ENCODE peak calls at places on chromosomes 4 and X, in four cellular contexts. N is suprapubic skin, E is endothelial cell of umbilical vein, A is stomach. M is an unnamed sample.

GRCh38 chr4:170109586-170110289 is 20.0 kb upstream of the AADAT start:
- DNase-seq in N (no peak), E (no peak), A (no peak), M (no peak)

GRCh38 chr4:28772796-28773195 is 1912.2 kb downstream of the STIM2 start:
- DNase-seq in N (no peak), E (no peak), A (no peak), M (no peak)

GRCh38 chr4:80078361-80079092 is 5.5 kb upstream of the ANTXR2 start:
- DNase-seq in N (no peak), E (no peak), A (no peak), M (no peak)

GRCh38 chr4:30616943-30617646 is 103.1 kb upstream of the PCDH7 start:
- DNase-seq in N (no peak), E (no peak), A (no peak), M (no peak)

GRCh38 chr4:168540086-168540864 is 43.4 kb downstream of the PALLD start:
- DNase-seq in N (no peak), E (no peak), A (no peak), M (no peak)

GRCh38 chr4:128776794-128777216 is 32.7 kb upstream of the JADE1 start:
- DNase-seq in N (no peak), E (peak; percentile 70), A (peak; percentile 74), M (no peak)

GRCh38 chr4:94446386-94446785 is 5.4 kb upstream of the PDLIM5 start:
- DNase-seq in N (no peak), E (no peak), A (no peak), M (no peak)

GRCh38 chr4:38857354-38858096 is 908 bp upstream of the TLR6 start:
- DNase-seq in N (peak; percentile 76), E (peak; percentile 76), A (no peak), M (peak; percentile 17)

GRCh38 chrX:53321216-53321942 is 40.0 kb upstream of the IQSEC2 start:
- DNase-seq in N (no peak), E (no peak), A (no peak), M (no peak)

GRCh38 chrX:63656871-63657580 is 128.0 kb downstream of the ARHGEF9 start:
- DNase-seq in N (no peak), E (no peak), A (no peak), M (no peak)

GRCh38 chr4:128525387-128525786 is 237.8 kb upstream of the PGRMC2 start:
- DNase-seq in N (no peak), E (peak; percentile 23), A (no peak), M (no peak)

GRCh38 chr4:13933163-13933562 is 305.6 kb upstream of the BOD1L1 start:
- DNase-seq in N (no peak), E (no peak), A (no peak), M (no peak)

GRCh38 chr4:151935411-151935810 is 174.6 kb upstream of the GATB start:
- DNase-seq in N (no peak), E (no peak), A (no peak), M (no peak)

GRCh38 chrX:9785944-9786741 is at the start of gene SHROOM2:
- DNase-seq in N (no peak), E (no peak), A (peak; percentile 39), M (no peak)

GRCh38 chr4:21507439-21507838 is 441.1 kb downstream of the KCNIP4 start:
- DNase-seq in N (no peak), E (peak; percentile 36), A (no peak), M (no peak)

GRCh38 chr4:26343041-26343403 is 22.2 kb downstream of the RBPJ start:
- DNase-seq in N (no peak), E (no peak), A (no peak), M (no peak)

GRCh38 chr4:123892368-123892961 is 495.9 kb downstream of the SPRY1 start:
- DNase-seq in N (no peak), E (peak; percentile 61), A (no peak), M (no peak)

GRCh38 chr4:44916406-44916805 is 190.1 kb upstream of the GNPDA2 start:
- DNase-seq in N (no peak), E (no peak), A (no peak), M (no peak)

GRCh38 chr4:47068986-47069385 is 37.6 kb downstream of the GABRB1 start:
- DNase-seq in N (no peak), E (no peak), A (no peak), M (no peak)

GRCh38 chrX:40098264-40099045 is 697 bp upstream of the BCOR start:
- DNase-seq in N (no peak), E (peak; percentile 40), A (no peak), M (peak; percentile 31)

GRCh38 chr4:31645211-31645610 is 925.0 kb downstream of the PCDH7 start:
- DNase-seq in N (no peak), E (no peak), A (no peak), M (no peak)

GRCh38 chr4:25076625-25077413 is 46.1 kb upstream of the LGI2 start:
- DNase-seq in N (no peak), E (no peak), A (no peak), M (no peak)

GRCh38 chr4:156195914-156196313 is 242.2 kb upstream of the CTSO start:
- DNase-seq in N (no peak), E (no peak), A (no peak), M (no peak)

GRCh38 chr4:12041828-12042227 is 613.1 kb upstream of the HS3ST1 start:
- DNase-seq in N (no peak), E (no peak), A (no peak), M (no peak)

GRCh38 chrX:154096140-154097002 is 1.1 kb downstream of the MECP2 start:
- DNase-seq in N (no peak), E (no peak), A (no peak), M (no peak)

GRCh38 chrX:81082649-81083048 is 119.1 kb downstream of the HMGN5 start:
- DNase-seq in N (no peak), E (no peak), A (no peak), M (no peak)

GRCh38 chr4:8329560-8329858 is 60.0 kb downstream of the HTRA3 start:
- DNase-seq in N (peak; percentile 49), E (no peak), A (no peak), M (no peak)

GRCh38 chr4:868421-868820 is 42.5 kb upstream of the CPLX1 start:
- DNase-seq in N (no peak), E (no peak), A (no peak), M (no peak)

GRCh38 chr4:108140328-108140727 is 28.4 kb downstream of the LEF1 start:
- DNase-seq in N (no peak), E (no peak), A (no peak), M (no peak)

GRCh38 chr4:121164291-121164690 is at the start of gene TNIP3:
- DNase-seq in N (no peak), E (peak; percentile 79), A (no peak), M (no peak)

GRCh38 chrX:150934453-150934852 is 36.0 kb upstream of the CD99L2 start:
- DNase-seq in N (no peak), E (no peak), A (no peak), M (peak; percentile 23)

GRCh38 chrX:39011454-39012204 is 210.4 kb downstream of the MID1IP1 start:
- DNase-seq in N (no peak), E (peak; percentile 1), A (peak; percentile 57), M (no peak)

GRCh38 chrX:119758682-119759332 is 419 bp downstream of the SOWAHD start:
- DNase-seq in N (no peak), E (peak; percentile 3), A (peak; percentile 43), M (no peak)

GRCh38 chrX:119759333-119759766 is 962 bp downstream of the SOWAHD start:
- DNase-seq in N (no peak), E (no peak), A (no peak), M (no peak)

GRCh38 chrX:119757646-119757978 is 776 bp upstream of the SOWAHD start:
- DNase-seq in N (no peak), E (no peak), A (no peak), M (no peak)

GRCh38 chrX:119756926-119757635 is 1.3 kb upstream of the SOWAHD start:
- DNase-seq in N (no peak), E (no peak), A (peak; percentile 46), M (no peak)

GRCh38 chrX:119757979-119758681 is at the start of gene SOWAHD:
- DNase-seq in N (no peak), E (no peak), A (peak; percentile 55), M (no peak)
- TF ChIP-seq POLR2AphosphoS5 in N (no peak), E (no peak), A (no peak), M (no peak)

GRCh38 chr4:85783483-85783882 is 308.5 kb downstream of the ARHGAP24 start:
- DNase-seq in N (no peak), E (peak; percentile 95), A (no peak), M (no peak)
- H3K4me1 ChIP-seq in N (peaks cover 4% of the 10 kb centered on the region), E (peaks cover 72% of the 10 kb centered on the region), A (peaks cover 38% of the 10 kb centered on the region), M (no peaks in the 10 kb centered on the region)

GRCh38 chr4:175246941-175247340 is 328.8 kb downstream of the ADAM29 start:
- DNase-seq in N (no peak), E (no peak), A (no peak), M (no peak)

GRCh38 chr4:175253184-175253902 is 335.2 kb downstream of the ADAM29 start:
- DNase-seq in N (no peak), E (no peak), A (no peak), M (no peak)

DNA sequence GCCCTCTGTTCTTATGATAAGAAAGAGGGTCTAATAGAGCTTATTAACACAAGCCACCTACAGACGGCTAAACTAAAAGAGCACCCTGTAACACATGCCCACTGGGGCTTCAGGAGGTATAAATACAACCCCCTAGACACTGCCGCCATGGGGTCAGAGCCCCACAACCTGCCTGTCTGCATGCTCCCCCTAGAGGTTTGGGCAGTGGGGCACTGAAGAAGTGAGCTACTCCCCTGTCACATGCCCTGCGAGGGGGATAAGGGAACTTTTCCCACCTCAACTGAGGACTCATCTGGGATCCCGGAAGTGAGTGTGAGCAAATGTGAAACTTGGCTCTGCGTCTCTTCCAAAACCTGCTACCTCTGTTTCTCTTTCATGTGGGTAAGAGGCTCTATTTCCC is 334.5 kb downstream of the ADAM29 start:
- DNase-seq in N (no peak), E (no peak), A (no peak), M (no peak)
- H3K9me3 ChIP-seq in N (no peaks in the 10 kb centered on the region), E (no peaks in the 10 kb centered on the region), A (no peaks in the 10 kb centered on the region), M (no peaks in the 10 kb centered on the region)

GRCh38 chr4:6941796-6942195 is 32.2 kb downstream of the TBC1D14 start:
- DNase-seq in N (no peak), E (no peak), A (no peak), M (no peak)
- TF ChIP-seq POLR2AphosphoS5 in N (no peak), E (no peak), A (no peak), M (no peak)

DNA sequence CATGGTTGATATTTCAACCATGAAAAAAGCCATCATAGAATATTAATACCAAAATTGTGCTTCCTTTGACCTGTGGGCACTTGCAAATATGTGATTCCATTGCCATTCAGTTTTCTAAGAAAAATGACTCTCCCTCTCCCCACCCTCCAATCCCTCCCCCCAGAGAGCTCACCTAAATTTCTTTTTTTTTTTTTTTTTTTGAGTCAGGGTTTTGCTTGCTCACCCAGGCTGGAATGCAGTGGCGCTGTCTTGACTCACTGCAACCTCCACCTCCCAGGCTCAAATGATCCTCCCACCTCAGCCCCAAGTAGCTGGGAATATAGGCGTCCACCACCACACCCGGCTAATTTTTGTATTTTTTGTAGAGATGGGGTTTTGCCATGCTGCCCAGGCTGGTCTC is 47.0 kb downstream of the SNX25 start:
- DNase-seq in N (no peak), E (no peak), A (no peak), M (no peak)
- H3K4me1 ChIP-seq in N (peaks cover 7% of the 10 kb centered on the region), E (peaks cover 2% of the 10 kb centered on the region), A (peaks cover 17% of the 10 kb centered on the region), M (no peaks in the 10 kb centered on the region)

GRCh38 chr4:2136736-2137135 is 77.6 kb downstream of the NAT8L start:
- DNase-seq in N (no peak), E (no peak), A (peak; percentile 73), M (no peak)
- H3K9me3 ChIP-seq in N (peaks cover 12% of the 10 kb centered on the region), E (no peaks in the 10 kb centered on the region), A (peaks cover 13% of the 10 kb centered on the region), M (no peaks in the 10 kb centered on the region)